ENCODE peak calls at places on chromosomes 6 and 20, in eight cellular contexts. One of them, this sample, is unnamed.
A peak's percentile ranks its signal among the peaks of the same experiment; 100 is the strongest.

GRCh38 chr6:157982297-157982579 is 575 bp downstream of the SYNJ2 start:
- DNase-seq in endothelial cell of umbilical vein: peak; percentile 39
- DNase-seq in neuronal stem cell: peak; percentile 21
- DNase-seq in endodermal cell: peak; percentile 88
- DNase-seq in tibial artery: no peak
- DNase-seq in OCI-LY7: no peak
- DNase-seq in trophoblast cell: no peak
- DNase-seq in aorta: no peak
- DNase-seq in this sample: peak; percentile 70

GRCh38 chr6:152267967-152268845 is 369.0 kb downstream of the SYNE1 start:
- DNase-seq in endodermal cell: no peak
- DNase-seq in tibial artery: no peak
- DNase-seq in aorta: no peak
- DNase-seq in neuronal stem cell: peak; percentile 35
- DNase-seq in OCI-LY7: peak; percentile 46
- DNase-seq in trophoblast cell: no peak
- DNase-seq in endothelial cell of umbilical vein: peak; percentile 52
- DNase-seq in this sample: peak; percentile 73

GRCh38 chr20:53865905-53866786 is 204.2 kb downstream of the BCAS1 start:
- DNase-seq in tibial artery: no peak
- DNase-seq in trophoblast cell: peak; percentile 73
- DNase-seq in endothelial cell of umbilical vein: peak; percentile 86
- DNase-seq in OCI-LY7: peak; percentile 71
- DNase-seq in neuronal stem cell: peak; percentile 52
- DNase-seq in endodermal cell: peak; percentile 82
- DNase-seq in aorta: no peak
- DNase-seq in this sample: peak; percentile 73

GRCh38 chr6:15551262-15551661 is 111.6 kb downstream of the DTNBP1 start:
- DNase-seq in neuronal stem cell: no peak
- DNase-seq in tibial artery: no peak
- DNase-seq in trophoblast cell: no peak
- DNase-seq in OCI-LY7: no peak
- DNase-seq in aorta: no peak
- DNase-seq in endothelial cell of umbilical vein: peak; percentile 31
- DNase-seq in endodermal cell: no peak
- DNase-seq in this sample: no peak

GRCh38 chr6:135083992-135084915 is 29.6 kb upstream of the HBS1L start:
- DNase-seq in neuronal stem cell: no peak
- DNase-seq in endothelial cell of umbilical vein: no peak
- DNase-seq in trophoblast cell: no peak
- DNase-seq in OCI-LY7: no peak
- DNase-seq in tibial artery: no peak
- DNase-seq in aorta: no peak
- DNase-seq in endodermal cell: no peak
- DNase-seq in this sample: no peak

GRCh38 chr6:48611332-48611731 is 500.3 kb upstream of the PTCHD4 start:
- DNase-seq in tibial artery: no peak
- DNase-seq in trophoblast cell: no peak
- DNase-seq in aorta: no peak
- DNase-seq in OCI-LY7: no peak
- DNase-seq in neuronal stem cell: no peak
- DNase-seq in endodermal cell: no peak
- DNase-seq in endothelial cell of umbilical vein: peak; percentile 69
- DNase-seq in this sample: peak; percentile 76

GRCh38 chr6:143583542-143584330 is 72.2 kb upstream of the FUCA2 start:
- DNase-seq in OCI-LY7: no peak
- DNase-seq in neuronal stem cell: no peak
- DNase-seq in trophoblast cell: no peak
- DNase-seq in aorta: no peak
- DNase-seq in endodermal cell: no peak
- DNase-seq in tibial artery: no peak
- DNase-seq in endothelial cell of umbilical vein: no peak
- DNase-seq in this sample: peak; percentile 39

GRCh38 chr6:29653452-29654038 is 3.3 kb upstream of the MOG start:
- DNase-seq in OCI-LY7: peak; percentile 82
- DNase-seq in trophoblast cell: no peak
- DNase-seq in endodermal cell: peak; percentile 63
- DNase-seq in tibial artery: no peak
- DNase-seq in endothelial cell of umbilical vein: peak; percentile 66
- DNase-seq in aorta: no peak
- DNase-seq in neuronal stem cell: peak; percentile 63
- DNase-seq in this sample: peak; percentile 90

GRCh38 chr6:137491478-137491877 is 2.7 kb downstream of the OLIG3 start:
- DNase-seq in aorta: no peak
- DNase-seq in OCI-LY7: no peak
- DNase-seq in neuronal stem cell: peak; percentile 15
- DNase-seq in trophoblast cell: no peak
- DNase-seq in endothelial cell of umbilical vein: no peak
- DNase-seq in tibial artery: no peak
- DNase-seq in endodermal cell: no peak
- DNase-seq in this sample: no peak

GRCh38 chr6:6866656-6867390 is 240.9 kb upstream of the RREB1 start:
- DNase-seq in endothelial cell of umbilical vein: no peak
- DNase-seq in tibial artery: no peak
- DNase-seq in neuronal stem cell: no peak
- DNase-seq in OCI-LY7: no peak
- DNase-seq in endodermal cell: no peak
- DNase-seq in trophoblast cell: no peak
- DNase-seq in aorta: no peak
- DNase-seq in this sample: no peak

GRCh38 chr20:47586648-47587306 is 85.1 kb downstream of the NCOA3 start:
- DNase-seq in OCI-LY7: no peak
- DNase-seq in neuronal stem cell: no peak
- DNase-seq in endothelial cell of umbilical vein: no peak
- DNase-seq in tibial artery: no peak
- DNase-seq in endodermal cell: no peak
- DNase-seq in trophoblast cell: no peak
- DNase-seq in aorta: no peak
- DNase-seq in this sample: peak; percentile 64

GRCh38 chr6:139014945-139015344 is 13.6 kb upstream of the ABRACL start:
- DNase-seq in endodermal cell: no peak
- DNase-seq in endothelial cell of umbilical vein: no peak
- DNase-seq in neuronal stem cell: no peak
- DNase-seq in tibial artery: no peak
- DNase-seq in trophoblast cell: no peak
- DNase-seq in OCI-LY7: no peak
- DNase-seq in aorta: no peak
- DNase-seq in this sample: no peak

GRCh38 chr6:75149696-75150095 is 56.2 kb downstream of the COL12A1 start:
- DNase-seq in neuronal stem cell: no peak
- DNase-seq in trophoblast cell: no peak
- DNase-seq in endodermal cell: no peak
- DNase-seq in tibial artery: no peak
- DNase-seq in aorta: no peak
- DNase-seq in endothelial cell of umbilical vein: no peak
- DNase-seq in OCI-LY7: no peak
- DNase-seq in this sample: no peak

GRCh38 chr6:27295301-27296079 is 16.6 kb downstream of the POM121L2 start:
- DNase-seq in OCI-LY7: no peak
- DNase-seq in aorta: no peak
- DNase-seq in trophoblast cell: no peak
- DNase-seq in endothelial cell of umbilical vein: peak; percentile 37
- DNase-seq in neuronal stem cell: no peak
- DNase-seq in tibial artery: no peak
- DNase-seq in endodermal cell: peak; percentile 82
- DNase-seq in this sample: peak; percentile 59

GRCh38 chr6:90179190-90180169 is 117.2 kb downstream of the BACH2 start:
- DNase-seq in neuronal stem cell: no peak
- DNase-seq in trophoblast cell: no peak
- DNase-seq in aorta: no peak
- DNase-seq in endothelial cell of umbilical vein: no peak
- DNase-seq in tibial artery: no peak
- DNase-seq in OCI-LY7: no peak
- DNase-seq in endodermal cell: peak; percentile 50
- DNase-seq in this sample: peak; percentile 27

GRCh38 chr6:3026811-3027626 is 27.3 kb downstream of the NQO2 start:
- DNase-seq in tibial artery: peak; percentile 34
- DNase-seq in trophoblast cell: no peak
- DNase-seq in aorta: no peak
- DNase-seq in endothelial cell of umbilical vein: no peak
- DNase-seq in neuronal stem cell: no peak
- DNase-seq in endodermal cell: no peak
- DNase-seq in OCI-LY7: peak; percentile 92
- DNase-seq in this sample: no peak

GRCh38 chr6:16158943-16159557 is 30.2 kb downstream of the MYLIP start:
- DNase-seq in tibial artery: no peak
- DNase-seq in endothelial cell of umbilical vein: no peak
- DNase-seq in endodermal cell: no peak
- DNase-seq in trophoblast cell: no peak
- DNase-seq in OCI-LY7: no peak
- DNase-seq in neuronal stem cell: no peak
- DNase-seq in aorta: no peak
- DNase-seq in this sample: no peak

GRCh38 chr6:42368156-42368555 is 83.6 kb downstream of the TRERF1 start:
- DNase-seq in OCI-LY7: no peak
- DNase-seq in endodermal cell: no peak
- DNase-seq in tibial artery: no peak
- DNase-seq in trophoblast cell: no peak
- DNase-seq in aorta: no peak
- DNase-seq in endothelial cell of umbilical vein: no peak
- DNase-seq in neuronal stem cell: no peak
- DNase-seq in this sample: no peak

GRCh38 chr6:44967481-44967880 is 360.6 kb upstream of the RUNX2 start:
- DNase-seq in endothelial cell of umbilical vein: peak; percentile 7
- DNase-seq in endodermal cell: no peak
- DNase-seq in OCI-LY7: no peak
- DNase-seq in neuronal stem cell: no peak
- DNase-seq in tibial artery: no peak
- DNase-seq in aorta: no peak
- DNase-seq in trophoblast cell: no peak
- DNase-seq in this sample: peak; percentile 39

GRCh38 chr20:25070821-25071473 is 11.0 kb downstream of the VSX1 start:
- DNase-seq in endodermal cell: peak; percentile 27
- DNase-seq in endothelial cell of umbilical vein: no peak
- DNase-seq in neuronal stem cell: no peak
- DNase-seq in trophoblast cell: no peak
- DNase-seq in OCI-LY7: no peak
- DNase-seq in tibial artery: no peak
- DNase-seq in aorta: no peak
- DNase-seq in this sample: no peak

GRCh38 chr6:30130887-30131862 is 4.8 kb upstream of the TRIM40 start:
- DNase-seq in aorta: peak; percentile 62
- DNase-seq in OCI-LY7: peak; percentile 89
- DNase-seq in tibial artery: peak; percentile 61
- DNase-seq in neuronal stem cell: peak; percentile 79
- DNase-seq in endothelial cell of umbilical vein: peak; percentile 57
- DNase-seq in trophoblast cell: peak; percentile 63
- DNase-seq in endodermal cell: peak; percentile 86
- DNase-seq in this sample: peak; percentile 94

GRCh38 chr20:45343867-45344721 is 4.1 kb downstream of the SDC4 start:
- DNase-seq in endodermal cell: peak; percentile 67
- DNase-seq in endothelial cell of umbilical vein: peak; percentile 86
- DNase-seq in neuronal stem cell: no peak
- DNase-seq in OCI-LY7: no peak
- DNase-seq in aorta: peak; percentile 78
- DNase-seq in trophoblast cell: peak; percentile 92
- DNase-seq in tibial artery: peak; percentile 78
- DNase-seq in this sample: peak; percentile 94

GRCh38 chr20:37881601-37882343 is 21.2 kb upstream of the VSTM2L start:
- DNase-seq in neuronal stem cell: no peak
- DNase-seq in tibial artery: no peak
- DNase-seq in aorta: no peak
- DNase-seq in endothelial cell of umbilical vein: no peak
- DNase-seq in OCI-LY7: no peak
- DNase-seq in endodermal cell: no peak
- DNase-seq in trophoblast cell: no peak
- DNase-seq in this sample: no peak

GRCh38 chr6:25665455-25665854 is 13.4 kb downstream of the SCGN start:
- DNase-seq in trophoblast cell: no peak
- DNase-seq in aorta: no peak
- DNase-seq in tibial artery: no peak
- DNase-seq in neuronal stem cell: no peak
- DNase-seq in endodermal cell: no peak
- DNase-seq in endothelial cell of umbilical vein: no peak
- DNase-seq in OCI-LY7: no peak
- DNase-seq in this sample: no peak
- H3K4me1 ChIP-seq in trophoblast cell: no peaks in the 10 kb centered on the region
- H3K4me1 ChIP-seq in aorta: no peaks in the 10 kb centered on the region
- H3K4me1 ChIP-seq in tibial artery: no peaks in the 10 kb centered on the region
- H3K4me1 ChIP-seq in neuronal stem cell: peaks cover under 1% of the 10 kb centered on the region
- H3K4me1 ChIP-seq in endodermal cell: no peaks in the 10 kb centered on the region
- H3K4me1 ChIP-seq in endothelial cell of umbilical vein: no peaks in the 10 kb centered on the region
- H3K4me1 ChIP-seq in OCI-LY7: no peaks in the 10 kb centered on the region
- H3K4me1 ChIP-seq in this sample: peaks cover 2% of the 10 kb centered on the region

DNA sequence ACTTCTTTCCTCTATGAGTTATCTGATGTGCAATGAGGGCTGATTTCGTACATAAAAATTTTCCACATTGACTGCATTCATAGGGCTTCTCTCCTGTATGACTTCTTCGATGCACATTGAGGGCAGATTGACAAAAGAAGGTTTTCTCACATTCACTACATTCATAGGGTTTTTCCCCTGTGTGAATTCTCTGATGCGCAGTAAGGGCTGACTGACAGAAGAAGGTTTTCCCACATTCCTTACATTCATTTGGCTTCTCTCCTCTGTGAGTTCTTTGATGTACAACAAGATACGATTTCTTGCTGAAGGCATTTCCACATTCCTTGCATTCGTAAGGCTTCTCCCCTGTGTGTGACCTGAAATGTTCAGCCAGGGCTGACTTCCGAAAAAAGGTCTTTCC is 11.4 kb downstream of the ZNF334 start:
- DNase-seq in trophoblast cell: peak; percentile 42
- DNase-seq in endodermal cell: no peak
- DNase-seq in OCI-LY7: no peak
- DNase-seq in neuronal stem cell: no peak
- DNase-seq in aorta: no peak
- DNase-seq in tibial artery: no peak
- DNase-seq in endothelial cell of umbilical vein: no peak
- DNase-seq in this sample: no peak
- H3K4me1 ChIP-seq in trophoblast cell: no peaks in the 10 kb centered on the region
- H3K4me1 ChIP-seq in endodermal cell: no peaks in the 10 kb centered on the region
- H3K4me1 ChIP-seq in OCI-LY7: no peaks in the 10 kb centered on the region
- H3K4me1 ChIP-seq in neuronal stem cell: no peaks in the 10 kb centered on the region
- H3K4me1 ChIP-seq in aorta: no peaks in the 10 kb centered on the region
- H3K4me1 ChIP-seq in tibial artery: no peaks in the 10 kb centered on the region
- H3K4me1 ChIP-seq in endothelial cell of umbilical vein: no peaks in the 10 kb centered on the region
- H3K4me1 ChIP-seq in this sample: no peaks in the 10 kb centered on the region

DNA sequence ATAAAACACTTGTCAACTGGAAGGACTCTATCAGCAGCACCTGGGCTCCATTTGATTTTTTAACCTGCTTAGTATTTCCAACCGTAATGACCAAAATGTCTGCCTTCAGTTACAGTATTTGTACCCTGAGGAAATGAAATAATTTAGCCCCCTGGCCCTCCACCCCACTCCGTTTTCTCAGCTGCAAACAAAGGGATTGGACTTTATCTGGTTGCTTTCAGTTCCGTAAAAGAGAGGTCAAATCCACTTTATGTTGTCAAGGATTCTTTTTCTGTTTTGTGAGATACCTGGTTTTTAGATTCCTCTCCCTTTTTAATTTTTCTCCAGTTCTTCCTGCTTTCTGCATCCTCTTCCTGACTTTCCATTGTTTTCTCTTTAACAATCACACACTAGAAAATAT is 64.4 kb upstream of the BMP2 start:
- DNase-seq in aorta: no peak
- DNase-seq in endothelial cell of umbilical vein: peak; percentile 58
- DNase-seq in trophoblast cell: no peak
- DNase-seq in OCI-LY7: no peak
- DNase-seq in neuronal stem cell: no peak
- DNase-seq in tibial artery: no peak
- DNase-seq in endodermal cell: no peak
- DNase-seq in this sample: no peak
- H3K4me1 ChIP-seq in aorta: peaks cover 6% of the 10 kb centered on the region
- H3K4me1 ChIP-seq in endothelial cell of umbilical vein: peaks cover 74% of the 10 kb centered on the region
- H3K4me1 ChIP-seq in trophoblast cell: peaks cover 10% of the 10 kb centered on the region
- H3K4me1 ChIP-seq in OCI-LY7: no peaks in the 10 kb centered on the region
- H3K4me1 ChIP-seq in neuronal stem cell: peaks cover 6% of the 10 kb centered on the region
- H3K4me1 ChIP-seq in tibial artery: peaks cover 14% of the 10 kb centered on the region
- H3K4me1 ChIP-seq in endodermal cell: peaks cover 48% of the 10 kb centered on the region
- H3K4me1 ChIP-seq in this sample: peaks cover 28% of the 10 kb centered on the region

GRCh38 chr20:59936409-59936808 is 3.0 kb upstream of the SYCP2 start:
- DNase-seq in tibial artery: no peak
- DNase-seq in endothelial cell of umbilical vein: no peak
- DNase-seq in aorta: no peak
- DNase-seq in OCI-LY7: no peak
- DNase-seq in endodermal cell: no peak
- DNase-seq in trophoblast cell: no peak
- DNase-seq in neuronal stem cell: no peak
- DNase-seq in this sample: no peak
- H3K4me1 ChIP-seq in tibial artery: peaks cover 42% of the 10 kb centered on the region
- H3K4me1 ChIP-seq in endothelial cell of umbilical vein: peaks cover 14% of the 10 kb centered on the region
- H3K4me1 ChIP-seq in aorta: no peaks in the 10 kb centered on the region
- H3K4me1 ChIP-seq in OCI-LY7: peaks cover 20% of the 10 kb centered on the region
- H3K4me1 ChIP-seq in endodermal cell: no peaks in the 10 kb centered on the region
- H3K4me1 ChIP-seq in trophoblast cell: peaks cover 12% of the 10 kb centered on the region
- H3K4me1 ChIP-seq in neuronal stem cell: peaks cover 3% of the 10 kb centered on the region
- H3K4me1 ChIP-seq in this sample: peaks cover 40% of the 10 kb centered on the region

This sample was measured in adipocyte.